ENCODE peak calls at places on chromosomes 6 and 20, in six cellular contexts. One of them, this sample, is unnamed. For H3K4me1, the result is how much of the 10 kb centered on the place peaks cover.

GRCh38 chr6:96032646-96033045 is 16.9 kb downstream of the FUT9 start:
- DNase-seq in suprapubic skin: no peak
- DNase-seq in stomach: no peak
- DNase-seq in sigmoid colon: no peak
- DNase-seq in Panc1: no peak
- DNase-seq in HCT116: no peak
- DNase-seq in this sample: no peak

GRCh38 chr6:136411028-136411329 is 121.3 kb upstream of the BCLAF1 start:
- DNase-seq in HCT116: no peak
- DNase-seq in stomach: no peak
- DNase-seq in sigmoid colon: no peak
- DNase-seq in suprapubic skin: no peak
- DNase-seq in Panc1: no peak
- DNase-seq in this sample: no peak

GRCh38 chr20:44720994-44721784 is 6.0 kb downstream of the CCN5 start:
- DNase-seq in HCT116: peak
- DNase-seq in sigmoid colon: no peak
- DNase-seq in stomach: peak
- DNase-seq in Panc1: peak
- DNase-seq in suprapubic skin: no peak
- DNase-seq in this sample: no peak

GRCh38 chr20:62066339-62066982 is 780 bp upstream of the TAF4 start:
- DNase-seq in HCT116: no peak
- DNase-seq in stomach: peak
- DNase-seq in sigmoid colon: no peak
- DNase-seq in Panc1: no peak
- DNase-seq in suprapubic skin: no peak
- DNase-seq in this sample: peak

GRCh38 chr6:163637524-163637923 is 223.0 kb downstream of the QKI start:
- DNase-seq in suprapubic skin: no peak
- DNase-seq in Panc1: no peak
- DNase-seq in HCT116: no peak
- DNase-seq in sigmoid colon: no peak
- DNase-seq in stomach: no peak
- DNase-seq in this sample: no peak

GRCh38 chr6:168823397-168824020 is 382.5 kb downstream of the SMOC2 start:
- DNase-seq in suprapubic skin: no peak
- DNase-seq in stomach: no peak
- DNase-seq in HCT116: no peak
- DNase-seq in sigmoid colon: no peak
- DNase-seq in Panc1: no peak
- DNase-seq in this sample: no peak

GRCh38 chr6:161947371-161947770 is 673.5 kb upstream of the AGPAT4 start:
- DNase-seq in suprapubic skin: no peak
- DNase-seq in stomach: no peak
- DNase-seq in Panc1: no peak
- DNase-seq in HCT116: no peak
- DNase-seq in sigmoid colon: no peak
- DNase-seq in this sample: no peak

GRCh38 chr6:21971540-21971939 is 325.3 kb downstream of the PRL start:
- DNase-seq in sigmoid colon: no peak
- DNase-seq in suprapubic skin: no peak
- DNase-seq in Panc1: no peak
- DNase-seq in stomach: no peak
- DNase-seq in HCT116: no peak
- DNase-seq in this sample: no peak

GRCh38 chr20:47749367-47749766 is 35.9 kb downstream of the SULF2 start:
- DNase-seq in stomach: no peak
- DNase-seq in sigmoid colon: no peak
- DNase-seq in suprapubic skin: no peak
- DNase-seq in HCT116: no peak
- DNase-seq in Panc1: no peak
- DNase-seq in this sample: no peak

GRCh38 chr6:134253681-134254080 is 64.2 kb downstream of the SGK1 start:
- DNase-seq in sigmoid colon: no peak
- DNase-seq in Panc1: no peak
- DNase-seq in stomach: no peak
- DNase-seq in suprapubic skin: no peak
- DNase-seq in HCT116: no peak
- DNase-seq in this sample: no peak

GRCh38 chr20:61639200-61639599 is 387.1 kb downstream of the CDH4 start:
- DNase-seq in HCT116: no peak
- DNase-seq in suprapubic skin: no peak
- DNase-seq in stomach: no peak
- DNase-seq in Panc1: no peak
- DNase-seq in sigmoid colon: no peak
- DNase-seq in this sample: no peak

GRCh38 chr6:25883991-25884390 is 9.9 kb upstream of the SLC17A3 start:
- DNase-seq in suprapubic skin: no peak
- DNase-seq in Panc1: no peak
- DNase-seq in HCT116: no peak
- DNase-seq in stomach: no peak
- DNase-seq in sigmoid colon: no peak
- DNase-seq in this sample: no peak

GRCh38 chr6:91434135-91434534 is 847.3 kb upstream of the MAP3K7 start:
- DNase-seq in stomach: no peak
- DNase-seq in suprapubic skin: no peak
- DNase-seq in Panc1: no peak
- DNase-seq in sigmoid colon: no peak
- DNase-seq in HCT116: no peak
- DNase-seq in this sample: no peak

GRCh38 chr20:63383556-63383955 is 22.4 kb upstream of the CHRNA4 start:
- DNase-seq in suprapubic skin: no peak
- DNase-seq in Panc1: no peak
- DNase-seq in stomach: no peak
- DNase-seq in HCT116: no peak
- DNase-seq in sigmoid colon: no peak
- DNase-seq in this sample: no peak

GRCh38 chr6:41440958-41441357 is 105.2 kb upstream of the FOXP4 start:
- DNase-seq in HCT116: no peak
- DNase-seq in sigmoid colon: no peak
- DNase-seq in stomach: no peak
- DNase-seq in Panc1: no peak
- DNase-seq in suprapubic skin: no peak
- DNase-seq in this sample: no peak

GRCh38 chr6:87277123-87277522 is 45.3 kb upstream of the SMIM8 start:
- DNase-seq in sigmoid colon: no peak
- DNase-seq in suprapubic skin: no peak
- DNase-seq in HCT116: no peak
- DNase-seq in Panc1: no peak
- DNase-seq in stomach: no peak
- DNase-seq in this sample: no peak

GRCh38 chr6:143936986-143937765 is 70.9 kb downstream of the PLAGL1 start:
- DNase-seq in stomach: no peak
- DNase-seq in Panc1: no peak
- DNase-seq in sigmoid colon: no peak
- DNase-seq in HCT116: no peak
- DNase-seq in suprapubic skin: no peak
- DNase-seq in this sample: no peak

GRCh38 chr6:33144373-33144772 is 47.9 kb downstream of the COL11A2 start:
- DNase-seq in stomach: no peak
- DNase-seq in Panc1: no peak
- DNase-seq in sigmoid colon: no peak
- DNase-seq in HCT116: no peak
- DNase-seq in suprapubic skin: no peak
- DNase-seq in this sample: no peak

GRCh38 chr6:134870677-134871498 is 79.0 kb downstream of the ALDH8A1 start:
- DNase-seq in sigmoid colon: no peak
- DNase-seq in HCT116: no peak
- DNase-seq in Panc1: no peak
- DNase-seq in suprapubic skin: no peak
- DNase-seq in stomach: no peak
- DNase-seq in this sample: no peak

GRCh38 chr6:45679163-45679562 is 301.4 kb upstream of the SUPT3H start:
- DNase-seq in HCT116: no peak
- DNase-seq in sigmoid colon: no peak
- DNase-seq in stomach: no peak
- DNase-seq in Panc1: no peak
- DNase-seq in suprapubic skin: no peak
- DNase-seq in this sample: no peak

GRCh38 chr6:45678063-45678620 is 300.4 kb upstream of the SUPT3H start:
- DNase-seq in suprapubic skin: no peak
- DNase-seq in stomach: no peak
- DNase-seq in HCT116: no peak
- DNase-seq in sigmoid colon: no peak
- DNase-seq in Panc1: no peak
- DNase-seq in this sample: no peak

GRCh38 chr6:45676376-45676775 is 298.6 kb upstream of the SUPT3H start:
- DNase-seq in suprapubic skin: no peak
- DNase-seq in sigmoid colon: no peak
- DNase-seq in HCT116: no peak
- DNase-seq in Panc1: no peak
- DNase-seq in stomach: no peak
- DNase-seq in this sample: no peak

GRCh38 chr6:45675634-45676033 is 297.9 kb upstream of the SUPT3H start:
- DNase-seq in HCT116: no peak
- DNase-seq in Panc1: no peak
- DNase-seq in suprapubic skin: no peak
- DNase-seq in sigmoid colon: no peak
- DNase-seq in stomach: no peak
- DNase-seq in this sample: no peak

DNA sequence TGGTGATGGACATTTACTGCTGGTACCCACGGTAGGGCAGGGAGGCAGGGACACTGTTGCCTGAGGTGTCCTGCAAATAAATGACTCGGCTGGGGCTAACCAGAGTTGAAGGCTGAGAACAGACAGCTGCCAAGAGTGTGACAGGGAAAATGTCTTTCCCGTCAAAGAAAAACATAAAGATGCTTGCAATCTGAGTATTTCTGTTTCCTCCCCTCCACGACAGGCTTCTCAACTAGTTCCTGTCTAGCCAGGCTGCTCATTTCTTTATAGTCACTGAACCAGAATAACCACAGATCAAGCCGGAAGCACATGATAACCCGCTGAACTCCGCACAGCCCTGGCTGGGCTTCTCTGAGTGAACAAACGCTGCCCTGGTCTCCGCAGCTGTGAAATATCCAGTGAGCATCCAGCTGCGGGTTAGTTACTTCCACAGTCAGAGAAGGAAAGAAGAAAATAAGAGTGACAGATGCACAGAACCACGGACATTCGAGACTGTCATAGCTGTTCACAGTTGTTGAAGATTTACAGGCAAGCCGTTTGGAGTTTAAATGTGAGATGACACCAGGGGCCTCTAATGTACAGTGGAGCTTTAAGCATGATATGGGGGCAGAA is 299.8 kb upstream of the SUPT3H start:
- DNase-seq in HCT116: no peak
- DNase-seq in sigmoid colon: no peak
- DNase-seq in stomach: peak
- DNase-seq in suprapubic skin: no peak
- DNase-seq in Panc1: no peak
- DNase-seq in this sample: peak
- H3K4me1 ChIP-seq in HCT116: under half
- H3K4me1 ChIP-seq in sigmoid colon: under half
- H3K4me1 ChIP-seq in stomach: under half
- H3K4me1 ChIP-seq in suprapubic skin: under half
- H3K4me1 ChIP-seq in Panc1: under half
- H3K4me1 ChIP-seq in this sample: under half

GRCh38 chr6:155317186-155317585 is 2.9 kb upstream of the TFB1M start:
- DNase-seq in Panc1: no peak
- DNase-seq in suprapubic skin: no peak
- DNase-seq in stomach: no peak
- DNase-seq in HCT116: no peak
- DNase-seq in sigmoid colon: no peak
- DNase-seq in this sample: no peak
- TF ChIP-seq CTCF in Panc1: peak
- TF ChIP-seq CTCF in suprapubic skin: no peak
- TF ChIP-seq CTCF in stomach: no peak
- TF ChIP-seq CTCF in HCT116: no peak
- TF ChIP-seq CTCF in sigmoid colon: no peak
- TF ChIP-seq CTCF in this sample: no peak

DNA sequence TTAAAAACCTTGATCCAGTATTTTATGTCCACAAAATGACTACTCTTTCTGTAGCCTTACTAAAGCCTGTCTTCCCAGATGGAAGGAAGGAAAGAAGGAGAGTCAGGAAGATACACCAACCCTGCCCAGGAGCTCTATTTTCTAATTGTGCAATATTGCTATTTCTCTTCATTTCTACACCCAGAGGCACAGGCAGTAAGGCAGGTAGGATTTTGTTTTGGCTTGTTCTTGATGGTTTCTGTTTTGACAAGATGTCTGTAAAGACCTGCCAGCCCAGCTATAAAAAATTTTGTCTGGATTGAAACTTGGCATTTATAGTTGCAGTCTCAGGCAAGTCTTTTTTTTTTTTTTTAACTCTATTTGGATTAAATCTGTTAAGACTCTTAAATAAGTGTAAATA is 587.5 kb upstream of the ARID1B start:
- DNase-seq in Panc1: no peak
- DNase-seq in sigmoid colon: no peak
- DNase-seq in HCT116: no peak
- DNase-seq in stomach: no peak
- DNase-seq in suprapubic skin: no peak
- DNase-seq in this sample: no peak
- TF ChIP-seq POLR2AphosphoS5 in Panc1: no peak
- TF ChIP-seq POLR2AphosphoS5 in sigmoid colon: no peak
- TF ChIP-seq POLR2AphosphoS5 in HCT116: no peak
- TF ChIP-seq POLR2AphosphoS5 in stomach: no peak
- TF ChIP-seq POLR2AphosphoS5 in suprapubic skin: no peak
- TF ChIP-seq POLR2AphosphoS5 in this sample: no peak

GRCh38 chr6:128520436-128521301 is at the start of gene PTPRK:
- DNase-seq in Panc1: no peak
- DNase-seq in suprapubic skin: peak
- DNase-seq in HCT116: peak
- DNase-seq in stomach: peak
- DNase-seq in sigmoid colon: peak
- DNase-seq in this sample: peak
- H3K4me1 ChIP-seq in Panc1: under half
- H3K4me1 ChIP-seq in suprapubic skin: under half
- H3K4me1 ChIP-seq in HCT116: under half
- H3K4me1 ChIP-seq in stomach: under half
- H3K4me1 ChIP-seq in sigmoid colon: under half
- H3K4me1 ChIP-seq in this sample: under half

GRCh38 chr6:74991573-74992332 is 214.1 kb downstream of the COL12A1 start:
- DNase-seq in suprapubic skin: no peak
- DNase-seq in HCT116: no peak
- DNase-seq in sigmoid colon: no peak
- DNase-seq in stomach: no peak
- DNase-seq in Panc1: no peak
- DNase-seq in this sample: no peak
- TF ChIP-seq CTCF in suprapubic skin: no peak
- TF ChIP-seq CTCF in HCT116: peak
- TF ChIP-seq CTCF in sigmoid colon: no peak
- TF ChIP-seq CTCF in stomach: no peak
- TF ChIP-seq CTCF in Panc1: no peak
- TF ChIP-seq CTCF in this sample: no peak

This sample was measured in spleen.